ENCODE peak calls at places on chromosomes 16 and 17, in five cellular contexts. Y is colonic mucosa, M is SK-N-SH, C is fibroblast of lung, R is neural crest cell. V is an unnamed sample.

GRCh38 chr17:78937561-78937960 is 12.4 kb upstream of the TIMP2 start:
- DNase-seq in Y (no peak), M (no peak), C (no peak), R (no peak), V (no peak)

GRCh38 chr17:12037970-12038369 is 17.3 kb downstream of the MAP2K4 start:
- DNase-seq in Y (no peak), M (no peak), C (no peak), R (no peak), V (no peak)

GRCh38 chr17:29929544-29930398 is at the start of gene SSH2:
- DNase-seq in Y (peak), M (peak), C (peak), R (peak), V (peak)

GRCh38 chr17:50618941-50619340 is 15.7 kb upstream of the ABCC3 start:
- DNase-seq in Y (no peak), M (no peak), C (no peak), R (no peak), V (no peak)

GRCh38 chr17:29176500-29177351 is 3.5 kb downstream of the MYO18A start:
- DNase-seq in Y (peak), M (peak), C (peak), R (peak), V (peak)

GRCh38 chr17:74283371-74283673 is 9.3 kb downstream of the DNAI2 start:
- DNase-seq in Y (no peak), M (no peak), C (no peak), R (no peak), V (no peak)

GRCh38 chr17:56902350-56902749 is 11.5 kb downstream of the TRIM25 start:
- DNase-seq in Y (no peak), M (no peak), C (no peak), R (no peak), V (no peak)

GRCh38 chr17:10556301-10557005 is 7.0 kb upstream of the MYH2 start:
- DNase-seq in Y (no peak), M (no peak), C (no peak), R (no peak), V (no peak)

GRCh38 chr16:79920685-79921084 is 320.1 kb upstream of the MAF start:
- DNase-seq in Y (no peak), M (no peak), C (no peak), R (no peak), V (no peak)

GRCh38 chr17:53234138-53234537 is 588.6 kb upstream of the KIF2B start:
- DNase-seq in Y (no peak), M (no peak), C (no peak), R (no peak), V (no peak)

DNA sequence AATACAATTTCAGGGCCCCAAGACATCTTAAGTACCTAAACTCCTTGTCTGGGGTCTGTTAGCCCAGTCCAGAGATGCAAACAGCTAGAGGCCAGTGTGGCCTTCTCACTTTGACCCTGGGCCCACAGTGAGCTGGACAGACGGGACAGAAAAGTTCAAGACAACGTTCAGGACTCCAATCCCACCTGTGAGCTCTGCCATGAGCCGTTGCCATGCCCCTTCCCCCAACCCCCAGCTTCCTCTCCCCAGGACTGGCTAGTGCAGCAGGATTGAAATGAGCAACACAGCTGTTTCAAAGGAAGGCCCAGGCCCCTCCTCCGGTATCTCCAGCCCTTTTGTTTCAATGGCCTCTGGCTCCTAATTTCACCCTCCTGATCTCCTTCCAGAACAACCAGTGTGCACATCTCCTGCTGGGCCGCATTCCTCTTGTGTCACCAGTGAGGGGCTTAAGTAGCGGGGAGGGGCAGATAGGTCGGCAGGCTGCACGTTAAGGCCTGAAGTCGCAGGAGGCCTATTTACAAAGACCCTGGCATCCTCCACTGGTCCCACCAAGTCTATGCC is 11.3 kb downstream of the AXIN2 start:
- DNase-seq in Y (no peak), M (no peak), C (no peak), R (no peak), V (no peak)
- TF ChIP-seq CTCF in Y (no peak), M (no peak), C (no peak), R (no peak), V (no peak)

GRCh38 chr16:84334058-84334457 is 34.3 kb upstream of the ATP2C2 start:
- DNase-seq in Y (peak), M (no peak), C (no peak), R (no peak), V (no peak)
- TF ChIP-seq CTCF in Y (no peak), M (no peak), C (no peak), R (no peak), V (no peak)

GRCh38 chr17:47254403-47254943 is 846 bp downstream of the ITGB3 start:
- DNase-seq in Y (no peak), M (peak), C (peak), R (no peak), V (no peak)

GRCh38 chr17:47251421-47251940 is 2.1 kb upstream of the ITGB3 start:
- DNase-seq in Y (no peak), M (no peak), C (no peak), R (no peak), V (no peak)

GRCh38 chr17:47252209-47252608 is 1.4 kb upstream of the ITGB3 start:
- DNase-seq in Y (no peak), M (no peak), C (no peak), R (no peak), V (no peak)

GRCh38 chr17:47252766-47253512 is 688 bp upstream of the ITGB3 start:
- DNase-seq in Y (no peak), M (no peak), C (no peak), R (no peak), V (no peak)

GRCh38 chr17:47253541-47254402 is at the start of gene ITGB3:
- DNase-seq in Y (peak), M (peak), C (peak), R (peak), V (peak)
- TF ChIP-seq CTCF in Y (no peak), M (peak), C (peak), R (peak), V (no peak)

GRCh38 chr16:30651124-30652004 is 604 bp downstream of the PRR14 start:
- DNase-seq in Y (peak), M (peak), C (peak), R (peak), V (peak)
- TF ChIP-seq CTCF in Y (peak), M (peak), C (peak), R (peak), V (no peak)

DNA sequence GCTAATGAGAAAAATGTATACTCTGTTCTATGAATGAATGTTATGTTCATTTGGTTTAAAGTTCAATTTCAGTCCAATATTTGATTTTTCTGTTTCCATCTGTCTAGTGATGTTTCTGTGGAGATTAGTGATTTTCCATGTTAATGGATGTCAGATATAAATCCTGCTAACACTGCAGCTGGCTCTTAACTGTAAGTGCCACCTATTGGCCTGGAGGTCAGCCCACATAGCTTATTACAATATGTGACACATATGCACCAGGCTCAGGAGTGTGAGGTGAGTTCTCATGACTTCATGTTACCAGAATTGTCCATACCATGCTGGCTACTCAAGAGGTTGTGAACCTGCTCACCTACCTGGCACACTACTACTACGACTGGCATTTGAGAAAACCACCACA is 17.1 kb downstream of the ATF7IP2 start:
- DNase-seq in Y (no peak), M (no peak), C (no peak), R (no peak), V (no peak)
- TF ChIP-seq CTCF in Y (no peak), M (no peak), C (no peak), R (no peak), V (no peak)

GRCh38 chr16:7615565-7615964 is 282.9 kb downstream of the RBFOX1 start:
- DNase-seq in Y (no peak), M (peak), C (no peak), R (no peak), V (no peak)
- TF ChIP-seq CTCF in Y (no peak), M (no peak), C (no peak), R (no peak), V (no peak)

V was measured in activated B cell treated with CpG ODN at 0.5 μM for 24 hours.